ENCODE peak calls at places on chromosomes 2 and 18, in six cellular contexts. S, L, R, Q, O and T are unnamed samples.

GRCh38 chr2:64787698-64788097 is 134.0 kb upstream of the SERTAD2 start:
- DNase-seq in S (no peak), L (no peak), R (no peak), Q (no peak), O (peak), T (no peak)

GRCh38 chr2:224039080-224039769 is at the start of gene SERPINE2:
- DNase-seq in S (peak), L (peak), R (peak), Q (no peak), O (peak), T (peak)

GRCh38 chr2:167504695-167505094 is 616.4 kb downstream of the XIRP2 start:
- DNase-seq in S (no peak), L (no peak), R (no peak), Q (no peak), O (no peak), T (no peak)

GRCh38 chr2:8837795-8838140 is 355 bp upstream of the KIDINS220 start:
- DNase-seq in S (no peak), L (no peak), R (peak), Q (no peak), O (peak), T (no peak)

GRCh38 chr2:60934153-60934722 is 52.9 kb downstream of the REL start:
- DNase-seq in S (no peak), L (peak), R (no peak), Q (no peak), O (no peak), T (no peak)

GRCh38 chr2:13021470-13021957 is 304.8 kb downstream of the TRIB2 start:
- DNase-seq in S (no peak), L (peak), R (no peak), Q (no peak), O (peak), T (no peak)

GRCh38 chr2:180983468-180984388 is 3.3 kb downstream of the UBE2E3 start:
- DNase-seq in S (peak), L (peak), R (no peak), Q (no peak), O (peak), T (peak)

GRCh38 chr18:61388010-61388409 is 54.8 kb downstream of the CDH20 start:
- DNase-seq in S (peak), L (no peak), R (no peak), Q (no peak), O (no peak), T (no peak)

GRCh38 chr18:26017929-26018328 is 72.5 kb downstream of the SS18 start:
- DNase-seq in S (no peak), L (no peak), R (no peak), Q (no peak), O (no peak), T (no peak)

GRCh38 chr2:71606244-71606643 is 152.9 kb downstream of the DYSF start:
- DNase-seq in S (no peak), L (no peak), R (no peak), Q (no peak), O (no peak), T (no peak)

GRCh38 chr2:188622898-188623297 is 331.2 kb downstream of the GULP1 start:
- DNase-seq in S (no peak), L (no peak), R (no peak), Q (no peak), O (no peak), T (no peak)

GRCh38 chr2:215536476-215536875 is 100.6 kb upstream of the FN1 start:
- DNase-seq in S (peak), L (peak), R (no peak), Q (no peak), O (no peak), T (no peak)

GRCh38 chr18:51721388-51721787 is 523.9 kb upstream of the MEX3C start:
- DNase-seq in S (no peak), L (no peak), R (no peak), Q (no peak), O (no peak), T (no peak)

GRCh38 chr2:150974864-150975263 is 286.8 kb downstream of the RBM43 start:
- DNase-seq in S (no peak), L (peak), R (no peak), Q (no peak), O (no peak), T (no peak)

GRCh38 chr2:15813481-15814266 is 126.7 kb upstream of the MYCN start:
- DNase-seq in S (no peak), L (no peak), R (no peak), Q (no peak), O (no peak), T (no peak)

GRCh38 chr18:51537487-51537886 is 340.0 kb upstream of the MEX3C start:
- DNase-seq in S (no peak), L (peak), R (peak), Q (peak), O (peak), T (peak)

GRCh38 chr2:201656102-201656501 is 12.8 kb upstream of the TMEM237 start:
- DNase-seq in S (no peak), L (no peak), R (no peak), Q (no peak), O (no peak), T (no peak)

GRCh38 chr18:13582283-13582682 is 144.1 kb downstream of the FAM210A start:
- DNase-seq in S (no peak), L (no peak), R (no peak), Q (no peak), O (no peak), T (no peak)

GRCh38 chr2:16508061-16508851 is 157.4 kb downstream of the CYRIA start:
- DNase-seq in S (no peak), L (peak), R (peak), Q (peak), O (peak), T (peak)

GRCh38 chr18:3966246-3966984 is 488.7 kb downstream of the DLGAP1 start:
- DNase-seq in S (peak), L (no peak), R (no peak), Q (no peak), O (peak), T (no peak)

GRCh38 chr2:227188292-227188691 is 23.9 kb downstream of the COL4A3 start:
- DNase-seq in S (peak), L (peak), R (no peak), Q (no peak), O (peak), T (no peak)
- H2BK15ac ChIP-seq in S (no peak), L (no peak), R (no peak), Q (no peak), O (no peak), T (no peak)

GRCh38 chr2:62939735-62940491 is 110.7 kb upstream of the OTX1 start:
- DNase-seq in S (peak), L (peak), R (no peak), Q (no peak), O (no peak), T (no peak)
- H2BK15ac ChIP-seq in S (no peak), L (no peak), R (no peak), Q (no peak), O (no peak), T (no peak)

DNA sequence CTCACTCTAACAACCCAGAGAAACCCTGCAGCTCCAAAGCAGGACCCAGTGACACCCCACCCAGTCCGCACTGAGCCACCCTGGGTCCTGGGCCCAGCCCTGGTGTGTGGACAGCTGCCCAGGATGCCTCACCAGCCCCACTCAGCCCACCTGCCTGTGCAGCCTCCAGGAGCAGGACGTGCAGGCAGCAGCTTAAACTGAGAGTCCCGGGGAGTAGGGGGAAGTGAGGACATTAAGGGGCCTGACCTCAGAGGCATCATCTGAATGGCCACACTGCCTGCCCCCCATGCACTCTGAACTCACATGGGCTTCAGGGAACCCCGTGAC is 213.3 kb upstream of the RAB6C start:
- DNase-seq in S (no peak), L (no peak), R (no peak), Q (no peak), O (no peak), T (no peak)
- H2BK15ac ChIP-seq in S (no peak), L (no peak), R (no peak), Q (no peak), O (no peak), T (no peak)

DNA sequence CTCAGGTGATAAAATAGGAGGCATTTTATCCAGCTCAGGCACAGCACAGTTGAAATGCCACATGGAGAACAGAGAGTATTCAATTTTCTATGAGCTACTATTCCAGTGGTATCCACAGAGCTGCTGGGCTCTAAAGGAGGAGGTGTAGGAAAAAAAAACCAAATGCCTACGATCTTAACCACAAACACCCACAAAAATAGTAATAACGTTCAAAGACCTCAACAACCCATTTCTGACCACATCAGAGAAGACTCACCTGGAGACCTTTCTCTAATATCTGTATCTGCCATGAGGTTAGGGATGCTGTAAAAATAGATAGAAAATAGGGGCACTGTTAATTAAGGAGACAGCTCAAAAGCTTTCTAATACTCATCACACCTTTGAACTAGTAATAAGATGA is 294.6 kb upstream of the PARD3B start:
- DNase-seq in S (no peak), L (no peak), R (no peak), Q (no peak), O (no peak), T (no peak)
- H2BK15ac ChIP-seq in S (no peak), L (no peak), R (no peak), Q (no peak), O (no peak), T (no peak)

GRCh38 chr2:18706001-18706400 is 116.6 kb upstream of the NT5C1B start:
- DNase-seq in S (no peak), L (no peak), R (no peak), Q (no peak), O (no peak), T (no peak)
- H2BK15ac ChIP-seq in S (no peak), L (no peak), R (no peak), Q (no peak), O (no peak), T (no peak)

GRCh38 chr2:182694189-182694588 is 21.9 kb upstream of the DNAJC10 start:
- DNase-seq in S (no peak), L (no peak), R (no peak), Q (no peak), O (no peak), T (no peak)
- H2BK15ac ChIP-seq in S (no peak), L (no peak), R (no peak), Q (no peak), O (no peak), T (no peak)